ENCODE peak calls at places on chromosomes 3 and 15, in six cellular contexts. One of them, this sample, is unnamed.

GRCh38 chr3:18079739-18080138 is 337.3 kb upstream of the TBC1D5 start:
- DNase-seq in anterior cingulate cortex: no peak
- DNase-seq in stimulated activated CD4-positive, alpha-beta T cell treated with anti-CD3 and anti-CD28 coated beads, Interleukin-1b, Interleukin-23, amount 100 ng/mL, for 48 hours: no peak
- DNase-seq in naive B cell: no peak
- DNase-seq in T-helper 1 cell: no peak
- DNase-seq in kidney glomerular epithelial cell: no peak
- DNase-seq in this sample: no peak

GRCh38 chr3:140292684-140293083 is 357.7 kb downstream of the CLSTN2 start:
- DNase-seq in naive B cell: no peak
- DNase-seq in stimulated activated CD4-positive, alpha-beta T cell treated with anti-CD3 and anti-CD28 coated beads, Interleukin-1b, Interleukin-23, amount 100 ng/mL, for 48 hours: no peak
- DNase-seq in kidney glomerular epithelial cell: peak
- DNase-seq in T-helper 1 cell: no peak
- DNase-seq in anterior cingulate cortex: no peak
- DNase-seq in this sample: no peak

GRCh38 chr15:74406992-74407705 is 26.6 kb downstream of the SEMA7A start:
- DNase-seq in kidney glomerular epithelial cell: peak
- DNase-seq in naive B cell: no peak
- DNase-seq in anterior cingulate cortex: no peak
- DNase-seq in stimulated activated CD4-positive, alpha-beta T cell treated with anti-CD3 and anti-CD28 coated beads, Interleukin-1b, Interleukin-23, amount 100 ng/mL, for 48 hours: no peak
- DNase-seq in T-helper 1 cell: no peak
- DNase-seq in this sample: no peak

GRCh38 chr3:131901686-131902085 is 133.1 kb downstream of the CPNE4 start:
- DNase-seq in naive B cell: no peak
- DNase-seq in anterior cingulate cortex: no peak
- DNase-seq in stimulated activated CD4-positive, alpha-beta T cell treated with anti-CD3 and anti-CD28 coated beads, Interleukin-1b, Interleukin-23, amount 100 ng/mL, for 48 hours: no peak
- DNase-seq in kidney glomerular epithelial cell: no peak
- DNase-seq in T-helper 1 cell: no peak
- DNase-seq in this sample: no peak

GRCh38 chr15:45678459-45679178 is 43.8 kb downstream of the SQOR start:
- DNase-seq in naive B cell: no peak
- DNase-seq in stimulated activated CD4-positive, alpha-beta T cell treated with anti-CD3 and anti-CD28 coated beads, Interleukin-1b, Interleukin-23, amount 100 ng/mL, for 48 hours: no peak
- DNase-seq in T-helper 1 cell: no peak
- DNase-seq in kidney glomerular epithelial cell: no peak
- DNase-seq in anterior cingulate cortex: no peak
- DNase-seq in this sample: no peak

GRCh38 chr3:124498891-124499290 is 231.4 kb upstream of the UMPS start:
- DNase-seq in kidney glomerular epithelial cell: no peak
- DNase-seq in T-helper 1 cell: no peak
- DNase-seq in naive B cell: no peak
- DNase-seq in anterior cingulate cortex: no peak
- DNase-seq in stimulated activated CD4-positive, alpha-beta T cell treated with anti-CD3 and anti-CD28 coated beads, Interleukin-1b, Interleukin-23, amount 100 ng/mL, for 48 hours: no peak
- DNase-seq in this sample: no peak

GRCh38 chr3:132421832-132422231 is 4.5 kb downstream of the DNAJC13 start:
- DNase-seq in stimulated activated CD4-positive, alpha-beta T cell treated with anti-CD3 and anti-CD28 coated beads, Interleukin-1b, Interleukin-23, amount 100 ng/mL, for 48 hours: no peak
- DNase-seq in anterior cingulate cortex: no peak
- DNase-seq in kidney glomerular epithelial cell: peak
- DNase-seq in T-helper 1 cell: no peak
- DNase-seq in naive B cell: no peak
- DNase-seq in this sample: no peak

GRCh38 chr15:82079736-82080135 is 33.9 kb upstream of the MEX3B start:
- DNase-seq in T-helper 1 cell: no peak
- DNase-seq in stimulated activated CD4-positive, alpha-beta T cell treated with anti-CD3 and anti-CD28 coated beads, Interleukin-1b, Interleukin-23, amount 100 ng/mL, for 48 hours: no peak
- DNase-seq in anterior cingulate cortex: no peak
- DNase-seq in kidney glomerular epithelial cell: no peak
- DNase-seq in naive B cell: no peak
- DNase-seq in this sample: no peak

GRCh38 chr3:9906480-9906879 is 3.8 kb downstream of the IL17RE start:
- DNase-seq in stimulated activated CD4-positive, alpha-beta T cell treated with anti-CD3 and anti-CD28 coated beads, Interleukin-1b, Interleukin-23, amount 100 ng/mL, for 48 hours: no peak
- DNase-seq in T-helper 1 cell: no peak
- DNase-seq in anterior cingulate cortex: no peak
- DNase-seq in naive B cell: no peak
- DNase-seq in kidney glomerular epithelial cell: no peak
- DNase-seq in this sample: no peak

GRCh38 chr3:47421741-47422649 is 41.2 kb downstream of the PTPN23 start:
- DNase-seq in kidney glomerular epithelial cell: no peak
- DNase-seq in T-helper 1 cell: no peak
- DNase-seq in anterior cingulate cortex: no peak
- DNase-seq in naive B cell: no peak
- DNase-seq in stimulated activated CD4-positive, alpha-beta T cell treated with anti-CD3 and anti-CD28 coated beads, Interleukin-1b, Interleukin-23, amount 100 ng/mL, for 48 hours: no peak
- DNase-seq in this sample: no peak

GRCh38 chr3:172726370-172726769 is 15.5 kb upstream of the NCEH1 start:
- DNase-seq in anterior cingulate cortex: no peak
- DNase-seq in T-helper 1 cell: no peak
- DNase-seq in stimulated activated CD4-positive, alpha-beta T cell treated with anti-CD3 and anti-CD28 coated beads, Interleukin-1b, Interleukin-23, amount 100 ng/mL, for 48 hours: no peak
- DNase-seq in kidney glomerular epithelial cell: no peak
- DNase-seq in naive B cell: no peak
- DNase-seq in this sample: no peak

GRCh38 chr15:88487176-88487795 is 19.8 kb downstream of the MRPS11 start:
- DNase-seq in kidney glomerular epithelial cell: no peak
- DNase-seq in naive B cell: no peak
- DNase-seq in T-helper 1 cell: no peak
- DNase-seq in stimulated activated CD4-positive, alpha-beta T cell treated with anti-CD3 and anti-CD28 coated beads, Interleukin-1b, Interleukin-23, amount 100 ng/mL, for 48 hours: no peak
- DNase-seq in anterior cingulate cortex: no peak
- DNase-seq in this sample: no peak

GRCh38 chr15:37823601-37824275 is 110.7 kb upstream of the TMCO5A start:
- DNase-seq in naive B cell: no peak
- DNase-seq in T-helper 1 cell: no peak
- DNase-seq in anterior cingulate cortex: no peak
- DNase-seq in stimulated activated CD4-positive, alpha-beta T cell treated with anti-CD3 and anti-CD28 coated beads, Interleukin-1b, Interleukin-23, amount 100 ng/mL, for 48 hours: no peak
- DNase-seq in kidney glomerular epithelial cell: no peak
- DNase-seq in this sample: no peak

GRCh38 chr15:48358681-48359152 is 27.5 kb downstream of the DUT start:
- DNase-seq in stimulated activated CD4-positive, alpha-beta T cell treated with anti-CD3 and anti-CD28 coated beads, Interleukin-1b, Interleukin-23, amount 100 ng/mL, for 48 hours: no peak
- DNase-seq in anterior cingulate cortex: no peak
- DNase-seq in kidney glomerular epithelial cell: no peak
- DNase-seq in T-helper 1 cell: no peak
- DNase-seq in naive B cell: no peak
- DNase-seq in this sample: no peak

GRCh38 chr15:31384568-31384967 is 57.9 kb downstream of the KLF13 start:
- DNase-seq in anterior cingulate cortex: no peak
- DNase-seq in kidney glomerular epithelial cell: no peak
- DNase-seq in stimulated activated CD4-positive, alpha-beta T cell treated with anti-CD3 and anti-CD28 coated beads, Interleukin-1b, Interleukin-23, amount 100 ng/mL, for 48 hours: no peak
- DNase-seq in T-helper 1 cell: no peak
- DNase-seq in naive B cell: no peak
- DNase-seq in this sample: no peak

GRCh38 chr3:154970796-154971195 is 109.3 kb upstream of the MME start:
- DNase-seq in anterior cingulate cortex: no peak
- DNase-seq in naive B cell: no peak
- DNase-seq in stimulated activated CD4-positive, alpha-beta T cell treated with anti-CD3 and anti-CD28 coated beads, Interleukin-1b, Interleukin-23, amount 100 ng/mL, for 48 hours: no peak
- DNase-seq in T-helper 1 cell: no peak
- DNase-seq in kidney glomerular epithelial cell: no peak
- DNase-seq in this sample: no peak

GRCh38 chr3:144189044-144189443 is 217.4 kb downstream of the DIPK2A start:
- DNase-seq in anterior cingulate cortex: no peak
- DNase-seq in T-helper 1 cell: no peak
- DNase-seq in naive B cell: no peak
- DNase-seq in stimulated activated CD4-positive, alpha-beta T cell treated with anti-CD3 and anti-CD28 coated beads, Interleukin-1b, Interleukin-23, amount 100 ng/mL, for 48 hours: no peak
- DNase-seq in kidney glomerular epithelial cell: no peak
- DNase-seq in this sample: no peak

GRCh38 chr15:52247481-52247880 is 48.1 kb downstream of the MYO5C start:
- DNase-seq in stimulated activated CD4-positive, alpha-beta T cell treated with anti-CD3 and anti-CD28 coated beads, Interleukin-1b, Interleukin-23, amount 100 ng/mL, for 48 hours: no peak
- DNase-seq in kidney glomerular epithelial cell: no peak
- DNase-seq in naive B cell: no peak
- DNase-seq in T-helper 1 cell: no peak
- DNase-seq in anterior cingulate cortex: no peak
- DNase-seq in this sample: no peak

GRCh38 chr15:48520376-48521155 is 124.9 kb downstream of the FBN1 start:
- DNase-seq in kidney glomerular epithelial cell: no peak
- DNase-seq in stimulated activated CD4-positive, alpha-beta T cell treated with anti-CD3 and anti-CD28 coated beads, Interleukin-1b, Interleukin-23, amount 100 ng/mL, for 48 hours: no peak
- DNase-seq in T-helper 1 cell: no peak
- DNase-seq in anterior cingulate cortex: no peak
- DNase-seq in naive B cell: no peak
- DNase-seq in this sample: no peak

GRCh38 chr15:45199136-45199810 is 11.5 kb upstream of the SHF start:
- DNase-seq in stimulated activated CD4-positive, alpha-beta T cell treated with anti-CD3 and anti-CD28 coated beads, Interleukin-1b, Interleukin-23, amount 100 ng/mL, for 48 hours: peak
- DNase-seq in naive B cell: peak
- DNase-seq in T-helper 1 cell: peak
- DNase-seq in kidney glomerular epithelial cell: peak
- DNase-seq in anterior cingulate cortex: no peak
- DNase-seq in this sample: peak

GRCh38 chr15:52680756-52681155 is 1.6 kb upstream of the ATOSA start:
- DNase-seq in T-helper 1 cell: no peak
- DNase-seq in stimulated activated CD4-positive, alpha-beta T cell treated with anti-CD3 and anti-CD28 coated beads, Interleukin-1b, Interleukin-23, amount 100 ng/mL, for 48 hours: no peak
- DNase-seq in kidney glomerular epithelial cell: no peak
- DNase-seq in anterior cingulate cortex: no peak
- DNase-seq in naive B cell: peak
- DNase-seq in this sample: no peak

GRCh38 chr3:177317247-177317646 is 120.0 kb upstream of the TBL1XR1 start:
- DNase-seq in T-helper 1 cell: no peak
- DNase-seq in stimulated activated CD4-positive, alpha-beta T cell treated with anti-CD3 and anti-CD28 coated beads, Interleukin-1b, Interleukin-23, amount 100 ng/mL, for 48 hours: no peak
- DNase-seq in anterior cingulate cortex: no peak
- DNase-seq in kidney glomerular epithelial cell: no peak
- DNase-seq in naive B cell: no peak
- DNase-seq in this sample: no peak

GRCh38 chr3:113151475-113152031 is 59.8 kb upstream of the BOC start:
- DNase-seq in T-helper 1 cell: no peak
- DNase-seq in naive B cell: no peak
- DNase-seq in anterior cingulate cortex: no peak
- DNase-seq in kidney glomerular epithelial cell: no peak
- DNase-seq in stimulated activated CD4-positive, alpha-beta T cell treated with anti-CD3 and anti-CD28 coated beads, Interleukin-1b, Interleukin-23, amount 100 ng/mL, for 48 hours: no peak
- DNase-seq in this sample: no peak

GRCh38 chr15:99321477-99321876 is 70.2 kb downstream of the LRRC28 start:
- DNase-seq in T-helper 1 cell: no peak
- DNase-seq in naive B cell: no peak
- DNase-seq in stimulated activated CD4-positive, alpha-beta T cell treated with anti-CD3 and anti-CD28 coated beads, Interleukin-1b, Interleukin-23, amount 100 ng/mL, for 48 hours: no peak
- DNase-seq in kidney glomerular epithelial cell: no peak
- DNase-seq in anterior cingulate cortex: no peak
- DNase-seq in this sample: no peak

GRCh38 chr3:107775958-107776357 is 253.2 kb downstream of the BBX start:
- DNase-seq in stimulated activated CD4-positive, alpha-beta T cell treated with anti-CD3 and anti-CD28 coated beads, Interleukin-1b, Interleukin-23, amount 100 ng/mL, for 48 hours: no peak
- DNase-seq in kidney glomerular epithelial cell: no peak
- DNase-seq in T-helper 1 cell: no peak
- DNase-seq in naive B cell: no peak
- DNase-seq in anterior cingulate cortex: no peak
- DNase-seq in this sample: no peak

This sample was measured in Peyer's patch.